ENCODE peak calls at places on chromosomes 16 and 17, in seven cellular contexts. R is adrenal gland; P is tibial artery; K is colonic mucosa; X is effector memory CD4-positive, alpha-beta T cell; A is CD8-positive, alpha-beta memory T cell; E is psoas muscle. Z is an unnamed sample.

GRCh38 chr17:69654981-69655581 is 240.6 kb downstream of the MAP2K6 start:
- DNase-seq in X (no peak), A (no peak), E (no peak), P (no peak), R (no peak), K (no peak), Z (no peak)

GRCh38 chr17:72295916-72296315 is 175.1 kb downstream of the SOX9 start:
- DNase-seq in R (no peak), P (no peak), E (no peak), K (no peak), A (no peak), X (no peak), Z (no peak)

GRCh38 chr16:46949216-46949892 is 24.1 kb downstream of the DNAJA2 start:
- DNase-seq in X (no peak), K (no peak), E (no peak), R (no peak), A (no peak), P (no peak), Z (no peak)

GRCh38 chr16:69937465-69937951 is 13.6 kb upstream of the CLEC18A start:
- DNase-seq in K (no peak), E (no peak), A (no peak), P (peak; percentile 63), X (no peak), R (no peak), Z (no peak)

GRCh38 chr16:3458278-3458851 is 14.9 kb downstream of the NAA60 start:
- DNase-seq in K (peak; percentile 46), R (peak; percentile 44), P (peak; percentile 70), X (no peak), E (peak; percentile 65), A (no peak), Z (no peak)

GRCh38 chr16:78297066-78297666 is 197.7 kb downstream of the WWOX start:
- DNase-seq in A (no peak), K (peak; percentile 29), E (no peak), P (no peak), X (no peak), R (no peak), Z (no peak)

GRCh38 chr17:9895923-9896322 is 9.1 kb downstream of the RCVRN start:
- DNase-seq in X (no peak), K (no peak), A (no peak), P (no peak), E (no peak), R (no peak), Z (no peak)

GRCh38 chr17:72682597-72682996 is 409.9 kb downstream of the SLC39A11 start:
- DNase-seq in K (no peak), A (no peak), E (no peak), X (no peak), P (no peak), R (no peak), Z (no peak)

GRCh38 chr16:58371841-58372240 is 20.4 kb upstream of the GINS3 start:
- DNase-seq in R (no peak), X (no peak), P (no peak), A (no peak), E (no peak), K (no peak), Z (no peak)

GRCh38 chr16:78729687-78730086 is 630.2 kb downstream of the WWOX start:
- DNase-seq in P (no peak), K (no peak), R (no peak), X (no peak), A (no peak), E (no peak), Z (no peak)

GRCh38 chr16:15440852-15441251 is 6.5 kb downstream of the BMERB1 start:
- DNase-seq in X (no peak), R (peak; percentile 22), P (no peak), A (no peak), E (no peak), K (no peak), Z (no peak)

GRCh38 chr17:43135454-43135819 is 10.3 kb upstream of the BRCA1 start:
- DNase-seq in X (no peak), E (no peak), A (no peak), P (no peak), R (no peak), K (no peak), Z (no peak)

GRCh38 chr16:57444711-57445110 is 2.5 kb downstream of the CIAPIN1 start:
- DNase-seq in A (no peak), P (no peak), E (no peak), K (no peak), R (no peak), X (no peak), Z (no peak)

GRCh38 chr17:17943281-17943984 is 28.8 kb downstream of the TOM1L2 start:
- DNase-seq in A (no peak), E (no peak), X (no peak), R (no peak), P (no peak), K (no peak), Z (no peak)

GRCh38 chr17:63927464-63928171 is 4.5 kb downstream of the CD79B start:
- DNase-seq in R (no peak), E (no peak), P (no peak), A (no peak), K (no peak), X (no peak), Z (no peak)
- H3K27ac ChIP-seq in R (no peak overlapping the region), E (no peak overlapping the region), P (no peak overlapping the region), A (no peak overlapping the region), K (no peak overlapping the region), X (no peak overlapping the region), Z (no peak overlapping the region)

DNA sequence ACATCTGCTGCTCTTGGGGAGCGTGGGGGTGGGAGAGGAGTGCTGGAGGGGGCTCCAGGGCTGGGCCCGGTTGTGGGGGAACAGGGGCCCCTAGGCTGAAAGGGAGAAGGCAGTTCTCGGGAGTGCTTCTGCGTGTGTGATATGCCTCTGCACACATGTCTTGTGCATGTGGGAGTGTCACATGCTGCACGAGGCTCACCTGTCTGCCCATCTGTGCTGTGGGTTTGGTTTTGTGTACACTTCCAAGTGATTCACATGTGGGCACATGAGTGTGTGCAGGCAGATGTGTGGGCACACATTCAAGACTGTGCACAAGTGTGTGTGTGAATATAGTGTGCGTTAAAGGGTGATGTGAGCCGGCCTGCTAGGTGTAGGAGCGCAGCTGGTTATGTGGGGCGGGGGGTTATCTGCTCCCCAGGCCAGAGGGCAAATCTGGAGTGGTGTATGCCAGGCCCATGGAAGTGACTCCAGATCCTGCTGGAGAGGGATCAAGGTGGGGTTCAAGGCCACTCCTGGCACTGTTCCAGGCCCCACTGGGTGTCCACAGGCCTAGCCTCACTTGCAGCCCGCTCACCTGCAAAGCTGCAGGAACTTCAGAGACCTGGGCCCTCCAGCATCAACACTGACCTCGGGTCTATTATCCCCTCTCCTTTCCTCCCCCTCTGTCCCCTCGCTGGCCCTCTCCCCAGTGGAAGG is 3.8 kb upstream of the BAHCC1 start:
- DNase-seq in R (no peak), P (no peak), X (no peak), A (no peak), K (no peak), E (no peak), Z (no peak)
- H3K4me3 ChIP-seq in R (no peak overlapping the region), P (peak overlapping the region; percentile 92), X (no peak overlapping the region), A (no peak overlapping the region), K (no peak overlapping the region), E (peak overlapping the region; percentile 76), Z (no peak overlapping the region)

GRCh38 chr17:29243792-29244191 is 2.9 kb upstream of the CRYBA1 start:
- DNase-seq in E (no peak), K (no peak), R (no peak), X (no peak), A (no peak), P (no peak), Z (no peak)
- H3K27ac ChIP-seq in E (no peak overlapping the region), K (no peak overlapping the region), R (no peak overlapping the region), X (no peak overlapping the region), A (no peak overlapping the region), P (no peak overlapping the region), Z (no peak overlapping the region)

DNA sequence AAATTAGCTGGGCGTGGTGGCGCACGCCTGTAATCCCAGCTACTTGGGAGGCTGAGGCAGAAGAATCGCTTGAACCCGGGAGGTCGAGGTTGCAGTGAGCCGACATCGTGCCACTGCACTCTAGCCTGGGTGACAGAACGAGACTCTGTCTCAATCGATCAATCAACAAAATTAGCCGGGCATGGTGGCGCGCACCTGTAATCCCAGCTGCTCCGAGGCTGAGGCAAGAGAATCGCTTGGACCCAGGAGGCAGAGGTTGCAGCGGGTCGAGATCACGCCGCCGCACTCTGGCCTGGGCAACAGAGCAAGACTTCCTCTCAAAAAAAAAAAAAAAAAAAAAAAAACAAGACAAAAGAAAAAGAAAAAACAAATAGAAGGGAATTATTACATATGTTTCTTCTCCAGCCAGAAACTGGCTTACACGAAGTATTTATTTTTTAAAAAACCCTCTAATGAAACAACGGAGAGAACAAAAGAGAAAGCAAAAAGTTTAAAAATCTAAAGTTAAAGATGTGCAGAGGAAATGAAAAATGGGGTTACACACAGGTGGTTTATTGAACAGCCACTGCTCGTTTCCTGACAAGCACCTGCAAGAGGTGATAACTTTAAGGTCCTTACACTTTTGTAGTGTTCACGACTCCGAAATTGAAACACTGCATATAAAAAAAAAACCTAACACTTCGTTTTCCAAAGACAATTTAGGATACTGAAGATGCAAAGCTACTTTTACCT is 1.4 kb downstream of the SYNRG start:
- DNase-seq in X (no peak), K (no peak), E (no peak), R (no peak), A (no peak), P (no peak), Z (no peak)
- H3K4me3 ChIP-seq in X (peak overlapping the region; percentile 96), K (peak overlapping the region; percentile 84), E (peak overlapping the region; percentile 97), R (no peak overlapping the region), A (peak overlapping the region; percentile 58), P (peak overlapping the region; percentile 98), Z (no peak overlapping the region)

GRCh38 chr17:63631062-63631461 is 8.8 kb downstream of the MAP3K3 start:
- DNase-seq in R (no peak), E (no peak), K (no peak), A (no peak), X (no peak), P (no peak), Z (no peak)

GRCh38 chr17:63633742-63634141 is 11.5 kb downstream of the MAP3K3 start:
- DNase-seq in X (no peak), P (no peak), R (no peak), A (no peak), E (no peak), K (no peak), Z (no peak)

GRCh38 chr17:63631626-63632025 is 9.4 kb downstream of the MAP3K3 start:
- DNase-seq in P (no peak), E (no peak), X (no peak), R (no peak), A (no peak), K (no peak), Z (no peak)

GRCh38 chr17:63626551-63627228 is 4.5 kb downstream of the MAP3K3 start:
- DNase-seq in E (no peak), R (no peak), A (no peak), K (no peak), P (no peak), X (no peak), Z (no peak)

GRCh38 chr17:63629627-63630026 is 7.4 kb downstream of the MAP3K3 start:
- DNase-seq in P (no peak), A (no peak), X (no peak), R (no peak), K (no peak), E (no peak), Z (no peak)
- H3K27ac ChIP-seq in P (no peak overlapping the region), A (no peak overlapping the region), X (no peak overlapping the region), R (no peak overlapping the region), K (no peak overlapping the region), E (peak overlapping the region; percentile 53), Z (peak overlapping the region; percentile 45)

Z was measured in right atrium auricular region.